ENCODE peak calls at places on chromosome 22, in ten cellular contexts. H, K, P, N, U, D, O, E, F and Y are unnamed samples.

GRCh38 chr22:26174280-26174679 is 5.0 kb downstream of the SEZ6L start:
- DNase-seq in H (peak; percentile 89), F (no peak), O (no peak), E (no peak), P (no peak), D (no peak), U (no peak), K (no peak), N (no peak), Y (peak; percentile 10)

GRCh38 chr22:31177420-31178162 is 17.6 kb downstream of the RNF185 start:
- DNase-seq in E (no peak), N (no peak), K (no peak), P (peak; percentile 89), O (no peak), U (peak; percentile 78), D (peak; percentile 94), F (no peak), H (no peak), Y (no peak)

GRCh38 chr22:44930016-44930710 is 79.6 kb downstream of the PHF21B start:
- DNase-seq in E (no peak), F (no peak), P (no peak), H (no peak), D (no peak), K (no peak), U (no peak), O (no peak), N (no peak), Y (no peak)

GRCh38 chr22:48496226-48496845 is 1331.3 kb downstream of the BRD1 start:
- DNase-seq in E (no peak), P (no peak), F (no peak), U (no peak), O (no peak), K (peak; percentile 2), N (no peak), H (peak; percentile 41), D (no peak), Y (no peak)

GRCh38 chr22:41713004-41713403 is 13.7 kb downstream of the MEI1 start:
- DNase-seq in D (no peak), E (no peak), K (no peak), U (no peak), P (no peak), N (no peak), H (no peak), O (no peak), F (no peak), Y (no peak)

GRCh38 chr22:28345304-28345703 is 334.3 kb downstream of the TTC28 start:
- DNase-seq in U (no peak), F (no peak), N (no peak), O (no peak), H (no peak), D (no peak), E (peak; percentile 22), P (no peak), K (no peak), Y (no peak)

GRCh38 chr22:46242023-46242422 is 8.1 kb downstream of the CDPF1 start:
- DNase-seq in O (no peak), H (peak; percentile 63), U (no peak), N (no peak), P (no peak), E (no peak), F (no peak), D (no peak), K (no peak), Y (no peak)

GRCh38 chr22:20434264-20434751 is 3.3 kb downstream of the SCARF2 start:
- DNase-seq in K (no peak), E (no peak), O (no peak), D (no peak), N (no peak), U (no peak), H (peak; percentile 47), P (no peak), F (no peak), Y (no peak)

GRCh38 chr22:19212302-19212870 is 33.9 kb upstream of the SLC25A1 start:
- DNase-seq in K (no peak), E (no peak), N (no peak), D (no peak), F (no peak), H (no peak), P (no peak), U (no peak), O (no peak), Y (no peak)

GRCh38 chr22:35752172-35752832 is 34.6 kb downstream of the APOL5 start:
- DNase-seq in E (no peak), D (no peak), P (no peak), O (no peak), F (no peak), N (no peak), K (no peak), U (no peak), H (no peak), Y (no peak)